ENCODE peak calls at places on chromosomes 3 and 15, in six cellular contexts. One of them, this sample, is unnamed.

GRCh38 chr3:6180171-6180570 is 680.7 kb upstream of the GRM7 start:
- DNase-seq in stomach: no peak
- DNase-seq in Peyer's patch: no peak
- DNase-seq in cardiac muscle cell: no peak
- DNase-seq in IMR-90: no peak
- DNase-seq in B cell: no peak
- DNase-seq in this sample: no peak

GRCh38 chr3:18027161-18027939 is 284.9 kb upstream of the TBC1D5 start:
- DNase-seq in stomach: no peak
- DNase-seq in Peyer's patch: no peak
- DNase-seq in cardiac muscle cell: peak
- DNase-seq in IMR-90: no peak
- DNase-seq in B cell: no peak
- DNase-seq in this sample: no peak

GRCh38 chr3:56894912-56895431 is 93.2 kb upstream of the ARHGEF3 start:
- DNase-seq in stomach: no peak
- DNase-seq in Peyer's patch: no peak
- DNase-seq in cardiac muscle cell: peak
- DNase-seq in IMR-90: peak
- DNase-seq in B cell: no peak
- DNase-seq in this sample: peak

GRCh38 chr15:100889359-100890058 is 9.9 kb downstream of the ALDH1A3 start:
- DNase-seq in stomach: no peak
- DNase-seq in Peyer's patch: no peak
- DNase-seq in cardiac muscle cell: peak
- DNase-seq in IMR-90: peak
- DNase-seq in B cell: no peak
- DNase-seq in this sample: no peak

GRCh38 chr15:36608166-36608565 is 28.7 kb downstream of the CDIN1 start:
- DNase-seq in stomach: no peak
- DNase-seq in Peyer's patch: no peak
- DNase-seq in cardiac muscle cell: no peak
- DNase-seq in IMR-90: no peak
- DNase-seq in B cell: no peak
- DNase-seq in this sample: no peak

GRCh38 chr3:137687181-137687880 is 76.8 kb upstream of the SOX14 start:
- DNase-seq in stomach: no peak
- DNase-seq in Peyer's patch: no peak
- DNase-seq in cardiac muscle cell: no peak
- DNase-seq in IMR-90: no peak
- DNase-seq in B cell: no peak
- DNase-seq in this sample: no peak

GRCh38 chr3:64575211-64575844 is 112.5 kb downstream of the ADAMTS9 start:
- DNase-seq in stomach: no peak
- DNase-seq in Peyer's patch: no peak
- DNase-seq in cardiac muscle cell: peak
- DNase-seq in IMR-90: peak
- DNase-seq in B cell: no peak
- DNase-seq in this sample: peak

GRCh38 chr3:103389356-103389755 is 954.5 kb downstream of the ZPLD1 start:
- DNase-seq in stomach: no peak
- DNase-seq in Peyer's patch: no peak
- DNase-seq in cardiac muscle cell: no peak
- DNase-seq in IMR-90: no peak
- DNase-seq in B cell: no peak
- DNase-seq in this sample: no peak

GRCh38 chr3:118540826-118541225 is 493.8 kb downstream of the IGSF11 start:
- DNase-seq in stomach: no peak
- DNase-seq in Peyer's patch: no peak
- DNase-seq in cardiac muscle cell: no peak
- DNase-seq in IMR-90: no peak
- DNase-seq in B cell: no peak
- DNase-seq in this sample: no peak

GRCh38 chr3:118543823-118544222 is 490.8 kb downstream of the IGSF11 start:
- DNase-seq in stomach: no peak
- DNase-seq in Peyer's patch: no peak
- DNase-seq in cardiac muscle cell: no peak
- DNase-seq in IMR-90: no peak
- DNase-seq in B cell: no peak
- DNase-seq in this sample: no peak

GRCh38 chr3:118544458-118544857 is 490.2 kb downstream of the IGSF11 start:
- DNase-seq in stomach: no peak
- DNase-seq in Peyer's patch: no peak
- DNase-seq in cardiac muscle cell: no peak
- DNase-seq in IMR-90: no peak
- DNase-seq in B cell: no peak
- DNase-seq in this sample: no peak

GRCh38 chr3:118538187-118538586 is 496.5 kb downstream of the IGSF11 start:
- DNase-seq in stomach: no peak
- DNase-seq in Peyer's patch: no peak
- DNase-seq in cardiac muscle cell: no peak
- DNase-seq in IMR-90: no peak
- DNase-seq in B cell: no peak
- DNase-seq in this sample: no peak

GRCh38 chr3:118541791-118542190 is 492.9 kb downstream of the IGSF11 start:
- DNase-seq in stomach: no peak
- DNase-seq in Peyer's patch: no peak
- DNase-seq in cardiac muscle cell: no peak
- DNase-seq in IMR-90: no peak
- DNase-seq in B cell: no peak
- DNase-seq in this sample: no peak
- TF ChIP-seq CTCF in stomach: no peak
- TF ChIP-seq CTCF in Peyer's patch: no peak
- TF ChIP-seq CTCF in cardiac muscle cell: no peak
- TF ChIP-seq CTCF in IMR-90: no peak
- TF ChIP-seq CTCF in B cell: no peak
- TF ChIP-seq CTCF in this sample: no peak

DNA sequence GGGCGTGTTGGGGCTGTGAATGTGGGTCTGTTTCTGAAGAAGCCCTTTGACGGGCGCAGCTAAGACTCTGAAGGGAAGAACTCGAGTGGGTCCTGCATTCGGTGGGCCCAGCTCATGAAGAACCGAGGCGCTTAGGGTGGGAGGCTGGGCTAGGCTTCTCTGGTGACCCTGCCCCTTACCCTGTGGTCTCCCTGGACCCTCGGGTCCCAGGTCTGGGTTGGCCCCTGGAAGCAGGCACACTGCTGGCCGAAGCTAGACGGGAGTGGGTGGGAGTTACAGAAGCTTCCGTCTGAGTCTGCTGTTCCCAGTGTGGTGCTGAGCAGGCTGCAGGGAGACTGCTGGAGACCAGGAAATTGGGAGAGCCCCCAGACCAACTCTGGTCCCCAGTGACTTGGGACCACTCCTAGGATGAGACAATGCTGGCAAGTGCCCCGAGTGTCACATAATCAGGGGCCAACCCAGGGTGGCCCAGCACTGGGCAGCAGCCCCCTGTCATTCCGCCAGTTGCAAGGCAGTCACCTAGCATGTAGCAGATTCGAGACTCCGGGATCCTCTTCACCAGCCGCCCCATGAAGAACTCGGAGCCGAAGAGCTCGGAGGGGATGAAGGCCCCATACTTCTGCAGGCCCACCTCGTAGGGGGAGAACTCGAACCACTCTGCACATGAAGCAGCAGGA is 16.7 kb upstream of the EHD4 start:
- DNase-seq in stomach: no peak
- DNase-seq in Peyer's patch: no peak
- DNase-seq in cardiac muscle cell: no peak
- DNase-seq in IMR-90: no peak
- DNase-seq in B cell: no peak
- DNase-seq in this sample: no peak
- TF ChIP-seq CTCF in stomach: no peak
- TF ChIP-seq CTCF in Peyer's patch: no peak
- TF ChIP-seq CTCF in cardiac muscle cell: no peak
- TF ChIP-seq CTCF in IMR-90: no peak
- TF ChIP-seq CTCF in B cell: no peak
- TF ChIP-seq CTCF in this sample: no peak

DNA sequence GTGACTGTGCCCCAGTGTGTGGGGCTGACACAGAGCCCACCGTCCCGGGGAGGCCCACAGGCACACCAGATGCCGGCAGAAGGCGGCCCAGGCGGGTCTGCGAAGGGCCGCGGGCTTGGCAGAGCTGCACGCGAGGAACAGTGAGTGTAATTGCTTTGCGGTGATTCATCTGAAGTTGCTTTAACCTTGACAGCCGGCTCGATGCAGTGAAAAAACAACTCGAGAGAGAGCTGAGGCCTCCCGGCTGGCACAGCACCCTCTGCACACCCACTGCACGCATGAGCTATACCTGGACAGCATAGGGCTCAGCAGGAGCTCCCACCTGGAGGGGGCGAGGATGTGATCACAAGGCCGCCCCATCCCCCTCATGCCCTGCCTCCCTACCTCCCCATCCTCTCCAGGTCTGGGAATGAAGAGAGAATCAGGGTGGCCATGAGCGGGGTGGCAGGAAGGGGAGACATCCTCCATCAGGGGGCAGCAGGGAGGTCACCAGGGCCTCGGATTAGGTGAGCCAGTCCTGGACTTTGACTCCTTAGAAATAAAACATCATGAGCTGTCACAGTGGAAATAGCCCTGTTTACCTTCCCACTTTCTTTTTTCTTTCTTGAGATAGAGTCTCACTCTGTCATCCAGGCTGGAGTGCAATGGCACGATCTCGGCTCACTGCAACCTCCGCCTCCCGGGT is 172.6 kb downstream of the MEGF11 start:
- DNase-seq in stomach: no peak
- DNase-seq in Peyer's patch: no peak
- DNase-seq in cardiac muscle cell: peak
- DNase-seq in IMR-90: peak
- DNase-seq in B cell: no peak
- DNase-seq in this sample: no peak
- TF ChIP-seq CTCF in stomach: no peak
- TF ChIP-seq CTCF in Peyer's patch: peak
- TF ChIP-seq CTCF in cardiac muscle cell: no peak
- TF ChIP-seq CTCF in IMR-90: no peak
- TF ChIP-seq CTCF in B cell: no peak
- TF ChIP-seq CTCF in this sample: no peak

DNA sequence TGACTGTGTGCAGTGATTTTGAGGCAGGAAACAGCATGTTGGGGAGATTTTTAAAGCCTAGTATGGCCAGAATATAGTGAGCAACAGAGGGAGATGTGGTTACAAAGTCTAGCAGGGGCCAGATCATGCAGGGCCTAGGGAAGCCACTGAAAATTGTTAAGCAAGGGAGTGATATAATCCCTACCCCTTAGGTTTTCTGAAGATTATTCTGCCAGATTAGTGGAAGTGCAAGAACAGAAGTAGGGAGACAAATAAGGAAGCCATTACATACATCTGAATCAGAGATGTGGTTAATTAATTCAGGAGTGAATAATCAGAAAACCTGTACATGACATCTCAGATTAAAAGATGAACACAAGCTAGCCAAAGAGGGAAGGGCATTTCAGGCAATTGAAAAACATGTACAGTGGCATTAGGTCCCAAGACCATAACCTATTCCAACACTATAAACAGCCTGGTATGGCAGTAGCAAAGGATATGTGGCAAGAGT is 54.8 kb downstream of the MSL2 start:
- DNase-seq in stomach: no peak
- DNase-seq in Peyer's patch: no peak
- DNase-seq in cardiac muscle cell: no peak
- DNase-seq in IMR-90: no peak
- DNase-seq in B cell: no peak
- DNase-seq in this sample: no peak
- TF ChIP-seq CTCF in stomach: no peak
- TF ChIP-seq CTCF in Peyer's patch: no peak
- TF ChIP-seq CTCF in cardiac muscle cell: no peak
- TF ChIP-seq CTCF in IMR-90: no peak
- TF ChIP-seq CTCF in B cell: no peak
- TF ChIP-seq CTCF in this sample: no peak

GRCh38 chr3:194487289-194488006 is 646 bp upstream of the ATP13A3 start:
- DNase-seq in stomach: peak
- DNase-seq in Peyer's patch: peak
- DNase-seq in cardiac muscle cell: peak
- DNase-seq in IMR-90: no peak
- DNase-seq in B cell: peak
- DNase-seq in this sample: peak

GRCh38 chr3:194485471-194485875 is 1.3 kb downstream of the ATP13A3 start:
- DNase-seq in stomach: no peak
- DNase-seq in Peyer's patch: no peak
- DNase-seq in cardiac muscle cell: peak
- DNase-seq in IMR-90: peak
- DNase-seq in B cell: no peak
- DNase-seq in this sample: no peak

GRCh38 chr3:194484614-194485013 is 2.2 kb downstream of the ATP13A3 start:
- DNase-seq in stomach: no peak
- DNase-seq in Peyer's patch: no peak
- DNase-seq in cardiac muscle cell: no peak
- DNase-seq in IMR-90: no peak
- DNase-seq in B cell: no peak
- DNase-seq in this sample: no peak

GRCh38 chr3:194486540-194487288 is at the start of gene ATP13A3:
- DNase-seq in stomach: peak
- DNase-seq in Peyer's patch: peak
- DNase-seq in cardiac muscle cell: peak
- DNase-seq in IMR-90: peak
- DNase-seq in B cell: peak
- DNase-seq in this sample: peak

DNA sequence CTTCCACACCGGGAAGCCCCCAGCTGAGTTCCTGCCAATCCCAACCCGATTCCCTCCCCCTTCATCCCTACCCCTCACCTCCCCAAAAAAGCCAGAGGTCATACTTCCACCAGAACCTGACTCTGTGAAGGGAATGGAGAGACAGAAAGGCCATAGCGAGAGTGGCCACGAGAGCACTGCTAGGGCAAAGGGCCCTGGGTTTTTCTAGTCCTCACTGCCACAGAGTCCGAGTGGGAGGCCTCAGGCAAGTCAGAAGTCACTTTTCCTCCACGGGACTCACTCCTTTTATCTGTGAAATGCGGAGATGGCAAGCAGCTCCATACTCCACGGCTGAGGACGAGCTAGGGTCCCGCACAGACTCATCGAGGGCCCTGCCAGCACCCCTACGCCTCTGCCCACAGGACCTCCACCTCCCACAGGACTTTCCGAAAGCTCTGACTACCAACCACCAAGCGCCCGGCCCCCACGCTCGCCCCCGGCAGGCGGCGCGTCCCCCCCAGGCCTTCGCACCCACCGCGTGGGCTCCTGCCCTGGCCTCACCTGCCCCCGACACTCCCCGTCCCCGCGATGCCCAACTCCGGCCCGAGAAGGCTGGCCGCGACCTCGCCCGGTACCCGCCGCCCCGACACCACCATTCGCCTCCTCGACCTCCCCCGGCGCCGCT is 794 bp downstream of the ATP13A3 start:
- DNase-seq in stomach: peak
- DNase-seq in Peyer's patch: peak
- DNase-seq in cardiac muscle cell: peak
- DNase-seq in IMR-90: peak
- DNase-seq in B cell: peak
- DNase-seq in this sample: peak
- TF ChIP-seq CTCF in stomach: no peak
- TF ChIP-seq CTCF in Peyer's patch: no peak
- TF ChIP-seq CTCF in cardiac muscle cell: peak
- TF ChIP-seq CTCF in IMR-90: peak
- TF ChIP-seq CTCF in B cell: peak
- TF ChIP-seq CTCF in this sample: no peak

GRCh38 chr15:59997070-59997701 is 6.9 kb upstream of the FOXB1 start:
- DNase-seq in stomach: no peak
- DNase-seq in Peyer's patch: no peak
- DNase-seq in cardiac muscle cell: no peak
- DNase-seq in IMR-90: no peak
- DNase-seq in B cell: peak
- DNase-seq in this sample: peak
- TF ChIP-seq CTCF in stomach: no peak
- TF ChIP-seq CTCF in Peyer's patch: no peak
- TF ChIP-seq CTCF in cardiac muscle cell: no peak
- TF ChIP-seq CTCF in IMR-90: no peak
- TF ChIP-seq CTCF in B cell: no peak
- TF ChIP-seq CTCF in this sample: peak

This sample was measured in GM13976.